ENCODE peak calls at places on chromosomes 6 and 20, in seven cellular contexts. T is KG1, S is choroid plexus epithelial cell, P is foreskin fibroblast, R is T-cell, N is GM06990, Y is B cell. G is an unnamed sample.

GRCh38 chr20:1122388-1123315 is 4.2 kb downstream of the PSMF1 start:
- DNase-seq in T (no peak), S (peak), P (peak), R (peak), N (no peak), Y (no peak), G (peak)

GRCh38 chr6:123091091-123091895 is 95.3 kb downstream of the CLVS2 start:
- DNase-seq in T (no peak), S (peak), P (peak), R (no peak), N (no peak), Y (no peak), G (peak)

GRCh38 chr6:40627316-40627715 is 40.2 kb upstream of the LRFN2 start:
- DNase-seq in T (no peak), S (no peak), P (peak), R (no peak), N (no peak), Y (no peak), G (no peak)

GRCh38 chr6:102907181-102907580 is 1513.7 kb downstream of the GRIK2 start:
- DNase-seq in T (no peak), S (no peak), P (no peak), R (no peak), N (no peak), Y (no peak), G (peak)

GRCh38 chr6:164322533-164322932 is 908.0 kb downstream of the QKI start:
- DNase-seq in T (no peak), S (peak), P (peak), R (no peak), N (no peak), Y (no peak), G (peak)

GRCh38 chr20:20204326-20204725 is 152.0 kb downstream of the CFAP61 start:
- DNase-seq in T (no peak), S (no peak), P (no peak), R (no peak), N (no peak), Y (no peak), G (peak)

GRCh38 chr6:5333653-5334052 is 72.3 kb downstream of the FARS2 start:
- DNase-seq in T (no peak), S (no peak), P (peak), R (no peak), N (no peak), Y (no peak), G (peak)

GRCh38 chr20:33450867-33451266 is 7.3 kb upstream of the SNTA1 start:
- DNase-seq in T (no peak), S (peak), P (peak), R (no peak), N (no peak), Y (no peak), G (no peak)

GRCh38 chr6:14655201-14655988 is 537.8 kb downstream of the CD83 start:
- DNase-seq in T (no peak), S (peak), P (no peak), R (no peak), N (no peak), Y (no peak), G (no peak)

GRCh38 chr20:9501473-9501872 is 12.9 kb upstream of the LAMP5 start:
- DNase-seq in T (no peak), S (no peak), P (no peak), R (no peak), N (no peak), Y (no peak), G (no peak)

GRCh38 chr6:23180504-23181293 is 611.3 kb downstream of the HDGFL1 start:
- DNase-seq in T (no peak), S (peak), P (peak), R (no peak), N (no peak), Y (no peak), G (peak)

GRCh38 chr6:25042599-25042936 is 106.8 kb upstream of the RIPOR2 start:
- DNase-seq in T (no peak), S (no peak), P (no peak), R (no peak), N (no peak), Y (no peak), G (peak)

GRCh38 chr20:51759769-51760510 is 8.2 kb downstream of the ATP9A start:
- DNase-seq in T (no peak), S (no peak), P (no peak), R (no peak), N (no peak), Y (no peak), G (no peak)

GRCh38 chr6:27840572-27840971 is 71.6 kb downstream of the OR2B2 start:
- DNase-seq in T (no peak), S (no peak), P (no peak), R (no peak), N (no peak), Y (no peak), G (no peak)

GRCh38 chr20:37383229-37383989 is 37.5 kb downstream of the SRC start:
- DNase-seq in T (no peak), S (no peak), P (peak), R (no peak), N (peak), Y (peak), G (no peak)